ENCODE peak calls at places on chromosomes 1 and 21, in seven cellular contexts. E, P, C, N, J, O and Y are unnamed samples.

GRCh38 chr1:29785554-29785953 is 549.2 kb downstream of the PTPRU start:
- DNase-seq in E (no peak), P (no peak), C (no peak), N (peak), J (no peak), O (no peak), Y (no peak)

GRCh38 chr1:47914218-47914937 is 82.8 kb downstream of the TRABD2B start:
- DNase-seq in E (no peak), P (no peak), C (no peak), N (peak), J (no peak), O (no peak), Y (no peak)

GRCh38 chr1:177351361-177352108 is 180.8 kb downstream of the BRINP2 start:
- DNase-seq in E (peak), P (no peak), C (no peak), N (no peak), J (no peak), O (no peak), Y (no peak)

GRCh38 chr1:225709101-225709500 is 56.2 kb upstream of the ENAH start:
- DNase-seq in E (no peak), P (no peak), C (no peak), N (no peak), J (no peak), O (no peak), Y (no peak)

GRCh38 chr1:213571843-213572242 is 415.9 kb upstream of the PROX1 start:
- DNase-seq in E (no peak), P (no peak), C (no peak), N (no peak), J (no peak), O (no peak), Y (no peak)

GRCh38 chr1:236204043-236204442 is 61.7 kb downstream of the GPR137B start:
- DNase-seq in E (no peak), P (no peak), C (no peak), N (no peak), J (no peak), O (no peak), Y (no peak)

GRCh38 chr1:7470904-7471638 is 300.0 kb upstream of the VAMP3 start:
- DNase-seq in E (peak), P (peak), C (no peak), N (peak), J (peak), O (peak), Y (peak)

GRCh38 chr21:45302082-45303061 is 14.7 kb upstream of the POFUT2 start:
- DNase-seq in E (no peak), P (peak), C (peak), N (no peak), J (no peak), O (no peak), Y (peak)

GRCh38 chr1:232308616-232309015 is 321.3 kb downstream of the SIPA1L2 start:
- DNase-seq in E (no peak), P (no peak), C (no peak), N (no peak), J (no peak), O (no peak), Y (no peak)

GRCh38 chr1:156504062-156504813 is 3.7 kb upstream of the MEF2D start:
- DNase-seq in E (no peak), P (no peak), C (no peak), N (no peak), J (no peak), O (no peak), Y (no peak)

GRCh38 chr21:38170283-38170682 is 86.5 kb upstream of the KCNJ15 start:
- DNase-seq in E (peak), P (no peak), C (no peak), N (no peak), J (peak), O (no peak), Y (no peak)

GRCh38 chr1:93623875-93624274 is 57.8 kb downstream of the BCAR3 start:
- DNase-seq in E (no peak), P (no peak), C (no peak), N (no peak), J (peak), O (no peak), Y (no peak)

GRCh38 chr1:59288046-59288445 is 8.8 kb upstream of the FGGY start:
- DNase-seq in E (no peak), P (no peak), C (no peak), N (no peak), J (no peak), O (no peak), Y (no peak)

GRCh38 chr1:94093996-94094395 is 27.0 kb downstream of the ABCA4 start:
- DNase-seq in E (no peak), P (no peak), C (no peak), N (no peak), J (peak), O (no peak), Y (no peak)

GRCh38 chr1:94383966-94384408 is 34.2 kb upstream of the ABCD3 start:
- DNase-seq in E (peak), P (peak), C (no peak), N (no peak), J (peak), O (no peak), Y (no peak)

GRCh38 chr1:6384962-6385672 is 8.4 kb downstream of the ACOT7 start:
- DNase-seq in E (no peak), P (peak), C (no peak), N (peak), J (peak), O (no peak), Y (no peak)

GRCh38 chr1:169105087-169105433 is 1.4 kb upstream of the ATP1B1 start:
- DNase-seq in E (no peak), P (no peak), C (no peak), N (no peak), J (no peak), O (no peak), Y (no peak)

GRCh38 chr1:56473582-56474270 is 105.6 kb downstream of the PLPP3 start:
- DNase-seq in E (no peak), P (no peak), C (no peak), N (no peak), J (peak), O (no peak), Y (no peak)

GRCh38 chr1:166789286-166789685 is 50.0 kb upstream of the POGK start:
- DNase-seq in E (no peak), P (no peak), C (no peak), N (no peak), J (no peak), O (no peak), Y (no peak)

GRCh38 chr1:200279810-200280411 is 129.9 kb downstream of the ZNF281 start:
- DNase-seq in E (peak), P (peak), C (no peak), N (peak), J (peak), O (no peak), Y (peak)

GRCh38 chr1:220786337-220787068 is at the start of gene MTARC1:
- DNase-seq in E (peak), P (peak), C (no peak), N (peak), J (peak), O (no peak), Y (peak)

GRCh38 chr1:228099331-228099732 is 3.8 kb downstream of the C1orf35 start:
- DNase-seq in E (no peak), P (no peak), C (no peak), N (no peak), J (no peak), O (no peak), Y (no peak)

GRCh38 chr1:67898033-67898726 is 64.9 kb upstream of the GNG12 start:
- DNase-seq in E (no peak), P (no peak), C (no peak), N (no peak), J (peak), O (no peak), Y (no peak)

GRCh38 chr1:5999711-6000443 is 7.7 kb upstream of the NPHP4 start:
- DNase-seq in E (no peak), P (peak), C (peak), N (no peak), J (no peak), O (no peak), Y (no peak)

GRCh38 chr1:175520186-175520585 is 223.2 kb downstream of the TNR start:
- DNase-seq in E (no peak), P (peak), C (no peak), N (no peak), J (peak), O (peak), Y (peak)

GRCh38 chr1:96075704-96076455 is 645.7 kb upstream of the PTBP2 start:
- DNase-seq in E (no peak), P (no peak), C (no peak), N (no peak), J (peak), O (no peak), Y (no peak)

GRCh38 chr21:27515676-27516075 is 548.8 kb upstream of the ADAMTS5 start:
- DNase-seq in E (no peak), P (no peak), C (no peak), N (no peak), J (no peak), O (no peak), Y (no peak)

GRCh38 chr1:109229531-109230127 is 15.9 kb downstream of the SARS1 start:
- DNase-seq in E (no peak), P (no peak), C (no peak), N (no peak), J (no peak), O (no peak), Y (no peak)

GRCh38 chr1:9784508-9785133 is 39.1 kb downstream of the CLSTN1 start:
- DNase-seq in E (peak), P (peak), C (peak), N (peak), J (peak), O (no peak), Y (peak)

GRCh38 chr1:114691061-114691460 is 4.3 kb downstream of the AMPD1 start:
- DNase-seq in E (no peak), P (no peak), C (no peak), N (no peak), J (peak), O (no peak), Y (no peak)

GRCh38 chr1:117208580-117208979 is 2.1 kb downstream of the VTCN1 start:
- DNase-seq in E (no peak), P (no peak), C (no peak), N (no peak), J (no peak), O (no peak), Y (no peak)

GRCh38 chr21:35002879-35003722 is 46.0 kb downstream of the RUNX1 start:
- DNase-seq in E (no peak), P (no peak), C (no peak), N (no peak), J (peak), O (no peak), Y (no peak)

GRCh38 chr1:170162385-170163226 is 16.8 kb downstream of the NTMT2 start:
- DNase-seq in E (peak), P (peak), C (no peak), N (no peak), J (peak), O (no peak), Y (no peak)

GRCh38 chr1:207402744-207403143 is 51.4 kb upstream of the CR2 start:
- DNase-seq in E (no peak), P (no peak), C (no peak), N (no peak), J (no peak), O (no peak), Y (no peak)

GRCh38 chr1:207404849-207405525 is 49.1 kb upstream of the CR2 start:
- DNase-seq in E (peak), P (no peak), C (no peak), N (peak), J (peak), O (no peak), Y (no peak)

GRCh38 chr1:207397525-207397926 is 56.6 kb upstream of the CR2 start:
- DNase-seq in E (no peak), P (no peak), C (no peak), N (no peak), J (peak), O (no peak), Y (no peak)

GRCh38 chr1:207398986-207399385 is 55.1 kb upstream of the CR2 start:
- DNase-seq in E (no peak), P (no peak), C (no peak), N (no peak), J (no peak), O (no peak), Y (no peak)

GRCh38 chr1:207401578-207401977 is 52.5 kb upstream of the CR2 start:
- DNase-seq in E (no peak), P (no peak), C (no peak), N (no peak), J (no peak), O (no peak), Y (no peak)
- H3K27ac ChIP-seq in E (no peak), P (no peak), C (no peak), N (no peak), J (no peak), O (no peak), Y (no peak)

GRCh38 chr1:182809414-182809957 is 19.9 kb downstream of the NPL start:
- DNase-seq in E (no peak), P (no peak), C (no peak), N (no peak), J (no peak), O (no peak), Y (no peak)
- TF ChIP-seq CTCF in E (no peak), P (no peak), C (no peak), N (no peak), J (no peak), O (no peak), Y (no peak)

DNA sequence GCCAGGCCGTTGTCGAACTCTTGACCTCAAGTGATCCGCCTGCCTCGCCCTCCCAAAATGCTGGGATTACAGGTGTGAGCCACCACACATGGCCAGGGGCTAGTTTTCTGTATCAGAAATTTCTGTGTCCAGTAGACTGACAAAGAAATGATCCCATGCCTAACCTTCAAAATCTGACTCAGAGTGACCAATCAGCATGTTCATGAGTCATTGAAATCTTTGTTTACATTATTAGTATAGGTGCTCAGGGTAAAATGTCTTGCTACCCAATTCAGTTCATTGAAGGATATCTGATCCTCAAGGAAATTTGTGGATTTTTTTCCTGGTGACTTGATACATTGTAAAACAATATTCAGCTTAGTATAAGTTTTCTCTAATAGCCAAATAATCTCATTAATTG is 11.0 kb upstream of the LDLRAD2 start:
- DNase-seq in E (no peak), P (no peak), C (no peak), N (no peak), J (peak), O (no peak), Y (no peak)
- H3K27ac ChIP-seq in E (no peak), P (no peak), C (no peak), N (no peak), J (no peak), O (no peak), Y (no peak)

GRCh38 chr1:212108187-212108586 is 72.6 kb downstream of the DTL start:
- DNase-seq in E (no peak), P (no peak), C (no peak), N (no peak), J (no peak), O (no peak), Y (no peak)

GRCh38 chr1:212107481-212107880 is 71.9 kb downstream of the DTL start:
- DNase-seq in E (no peak), P (no peak), C (no peak), N (no peak), J (no peak), O (no peak), Y (no peak)

GRCh38 chr1:212108981-212109380 is 73.4 kb downstream of the DTL start:
- DNase-seq in E (no peak), P (no peak), C (no peak), N (no peak), J (peak), O (no peak), Y (no peak)

GRCh38 chr1:212109713-212110112 is 74.2 kb downstream of the DTL start:
- DNase-seq in E (no peak), P (no peak), C (no peak), N (no peak), J (no peak), O (no peak), Y (no peak)

DNA sequence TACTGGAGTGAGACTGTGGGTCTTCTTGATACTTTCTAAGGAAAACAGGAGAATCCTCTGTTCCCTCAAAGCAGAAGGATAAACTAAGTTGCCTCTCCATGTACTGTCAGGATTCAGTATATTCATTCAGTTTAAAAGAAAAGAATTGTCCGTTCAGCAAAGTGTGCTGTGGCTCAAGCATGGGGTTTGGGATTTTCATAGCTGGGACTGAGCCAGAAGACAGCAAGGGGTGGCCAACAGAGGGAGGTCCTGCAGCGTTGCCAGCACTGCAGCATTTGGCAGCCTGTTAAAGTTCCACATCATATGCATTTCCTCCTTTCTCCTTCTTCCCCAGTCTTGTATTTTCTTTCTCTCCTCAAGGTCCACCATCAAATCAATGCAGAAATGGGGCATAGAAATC is 75.1 kb downstream of the DTL start:
- DNase-seq in E (peak), P (peak), C (no peak), N (no peak), J (peak), O (no peak), Y (peak)
- TF ChIP-seq CTCF in E (peak), P (no peak), C (no peak), N (no peak), J (peak), O (no peak), Y (peak)

GRCh38 chr1:231020139-231020601 is 19.9 kb downstream of the FAM89A start:
- DNase-seq in E (no peak), P (no peak), C (no peak), N (no peak), J (no peak), O (no peak), Y (peak)

GRCh38 chr1:231023150-231023549 is 16.9 kb downstream of the FAM89A start:
- DNase-seq in E (no peak), P (no peak), C (no peak), N (no peak), J (no peak), O (no peak), Y (no peak)

GRCh38 chr1:231021540-231022031 is 18.5 kb downstream of the FAM89A start:
- DNase-seq in E (no peak), P (no peak), C (no peak), N (no peak), J (no peak), O (no peak), Y (no peak)

GRCh38 chr1:231019711-231020110 is 20.3 kb downstream of the FAM89A start:
- DNase-seq in E (no peak), P (no peak), C (no peak), N (no peak), J (no peak), O (no peak), Y (no peak)

GRCh38 chr1:231020816-231021215 is 19.2 kb downstream of the FAM89A start:
- DNase-seq in E (peak), P (no peak), C (no peak), N (no peak), J (no peak), O (no peak), Y (no peak)
- H3K27ac ChIP-seq in E (peak), P (no peak), C (no peak), N (no peak), J (no peak), O (no peak), Y (peak)

DNA sequence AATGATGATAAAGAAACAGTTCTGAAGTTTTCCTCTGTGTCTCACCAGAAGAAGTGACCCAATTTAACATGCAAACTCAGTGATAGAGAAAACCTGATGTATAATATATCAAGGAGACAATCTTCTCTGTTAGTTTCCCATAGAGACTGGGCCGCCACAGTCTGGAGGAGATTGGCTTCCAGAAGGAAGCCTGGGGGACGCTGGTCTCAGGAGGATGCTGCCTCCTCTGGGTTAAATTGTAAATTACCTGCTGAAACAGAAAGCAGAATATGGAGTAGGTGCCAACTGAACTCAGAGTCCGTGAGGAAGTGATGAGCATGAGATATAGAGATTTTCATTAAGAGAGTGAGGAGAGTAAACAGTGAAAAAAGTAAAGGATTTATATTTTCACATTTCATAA is 15.8 kb downstream of the OR14I1 start:
- DNase-seq in E (no peak), P (peak), C (no peak), N (peak), J (no peak), O (no peak), Y (no peak)
- TF ChIP-seq CTCF in E (no peak), P (peak), C (peak), N (peak), J (no peak), O (no peak), Y (no peak)

GRCh38 chr1:41448831-41449230 is 35.7 kb downstream of the EDN2 start:
- DNase-seq in E (no peak), P (no peak), C (no peak), N (no peak), J (no peak), O (no peak), Y (no peak)

GRCh38 chr1:41449326-41449921 is 35.1 kb downstream of the EDN2 start:
- DNase-seq in E (no peak), P (no peak), C (no peak), N (no peak), J (no peak), O (no peak), Y (no peak)

GRCh38 chr1:41446851-41447610 is 37.5 kb downstream of the EDN2 start:
- DNase-seq in E (no peak), P (no peak), C (no peak), N (no peak), J (no peak), O (no peak), Y (no peak)

GRCh38 chr1:41450747-41451285 is 33.7 kb downstream of the EDN2 start:
- DNase-seq in E (no peak), P (no peak), C (no peak), N (no peak), J (no peak), O (peak), Y (no peak)

GRCh38 chr1:41447995-41448770 is 36.3 kb downstream of the EDN2 start:
- DNase-seq in E (no peak), P (no peak), C (no peak), N (no peak), J (no peak), O (peak), Y (no peak)
- H3K27ac ChIP-seq in E (no peak), P (no peak), C (no peak), N (no peak), J (no peak), O (peak), Y (no peak)

GRCh38 chr1:157948547-157949152 is 44.8 kb upstream of the KIRREL1 start:
- DNase-seq in E (peak), P (peak), C (no peak), N (no peak), J (peak), O (no peak), Y (peak)
- TF ChIP-seq CTCF in E (peak), P (peak), C (no peak), N (peak), J (peak), O (no peak), Y (peak)

GRCh38 chr1:155504207-155504606 is 58.4 kb downstream of the ASH1L start:
- DNase-seq in E (peak), P (no peak), C (no peak), N (peak), J (peak), O (no peak), Y (no peak)
- H3K27ac ChIP-seq in E (no peak), P (no peak), C (no peak), N (no peak), J (no peak), O (no peak), Y (no peak)

GRCh38 chr1:24912359-24913273 is 17.5 kb downstream of the RUNX3 start:
- DNase-seq in E (no peak), P (no peak), C (no peak), N (peak), J (no peak), O (no peak), Y (no peak)

GRCh38 chr1:24910210-24910609 is 19.9 kb downstream of the RUNX3 start:
- DNase-seq in E (no peak), P (no peak), C (no peak), N (no peak), J (no peak), O (no peak), Y (no peak)

GRCh38 chr1:24909388-24909898 is 20.6 kb downstream of the RUNX3 start:
- DNase-seq in E (peak), P (peak), C (no peak), N (no peak), J (peak), O (no peak), Y (peak)

GRCh38 chr1:24911651-24912144 is 18.4 kb downstream of the RUNX3 start:
- DNase-seq in E (no peak), P (no peak), C (no peak), N (no peak), J (no peak), O (no peak), Y (no peak)

GRCh38 chr1:24910751-24911650 is 19.1 kb downstream of the RUNX3 start:
- DNase-seq in E (peak), P (no peak), C (peak), N (no peak), J (peak), O (no peak), Y (no peak)
- TF ChIP-seq CTCF in E (no peak), P (no peak), C (no peak), N (no peak), J (no peak), O (no peak), Y (no peak)